ENCODE peak calls at places on chromosomes 2 and 18, in ten cellular contexts. J is pulmonary artery endothelial cell; K is activated CD4-positive, CD25-positive, alpha-beta regulatory T cell treated with anti-CD3 and anti-CD28 coated beads, Interleukin-2, amount 50 U/mL, for 72 hours; B is activated T-cell treated with anti-CD3 and anti-CD28 coated beads for 1 hour; F is COLO829; O is pancreas; M is T-helper 2 cell; G is GM13977; D is activated T-helper 1 cell treated with anti-CD3 and anti-CD28 coated beads, Interleukin-12 subunit alpha, Interleukin-12 subunit beta, Interleukin-2, Interleukin-4 antibody, amounts not matched to agents 30 ng/mL and 10 ng/mL and 1 ng/mL, durations not matched to agents 14 hours and 24 hours and 36 hours; Q is GM03348. P is an unnamed sample.

GRCh38 chr2:29060491-29060890 is 13.8 kb downstream of the PCARE start:
- DNase-seq in J (no peak), K (no peak), B (no peak), F (no peak), O (no peak), M (no peak), G (no peak), D (no peak), Q (no peak), P (no peak)

GRCh38 chr2:208134928-208135586 is 5.4 kb upstream of the CRYGC start:
- DNase-seq in J (no peak), K (no peak), B (no peak), F (peak), O (no peak), M (no peak), G (no peak), D (no peak), Q (no peak), P (no peak)

GRCh38 chr2:81714817-81715216 is 1410.3 kb upstream of the LRRTM1 start:
- DNase-seq in J (no peak), K (no peak), B (no peak), F (no peak), O (no peak), M (no peak), G (no peak), D (no peak), Q (no peak), P (no peak)

GRCh38 chr2:213221962-213222361 is 62.3 kb upstream of the SPAG16 start:
- DNase-seq in J (no peak), K (no peak), B (no peak), F (no peak), O (no peak), M (no peak), G (no peak), D (no peak), Q (no peak), P (no peak)

GRCh38 chr2:168934826-168935225 is 33.7 kb downstream of the G6PC2 start:
- DNase-seq in J (no peak), K (no peak), B (no peak), F (no peak), O (no peak), M (no peak), G (no peak), D (no peak), Q (peak), P (no peak)

GRCh38 chr2:23293063-23293462 is 91.9 kb upstream of the KLHL29 start:
- DNase-seq in J (no peak), K (no peak), B (no peak), F (no peak), O (no peak), M (no peak), G (no peak), D (no peak), Q (peak), P (no peak)

GRCh38 chr2:171798156-171798815 is 95.8 kb downstream of the SLC25A12 start:
- DNase-seq in J (peak), K (no peak), B (no peak), F (peak), O (no peak), M (no peak), G (no peak), D (no peak), Q (peak), P (no peak)

GRCh38 chr2:26977012-26977411 is 6.6 kb downstream of the MAPRE3 start:
- DNase-seq in J (no peak), K (no peak), B (no peak), F (no peak), O (no peak), M (no peak), G (no peak), D (no peak), Q (no peak), P (no peak)

GRCh38 chr18:45588284-45588683 is 27.0 kb upstream of the SLC14A2 start:
- DNase-seq in J (no peak), K (no peak), B (no peak), F (peak), O (no peak), M (no peak), G (no peak), D (no peak), Q (peak), P (no peak)

GRCh38 chr2:209416913-209417312 is 6.9 kb upstream of the MAP2 start:
- DNase-seq in J (no peak), K (no peak), B (no peak), F (no peak), O (no peak), M (no peak), G (no peak), D (no peak), Q (no peak), P (no peak)

GRCh38 chr2:8352300-8352699 is 329.6 kb upstream of the ID2 start:
- DNase-seq in J (no peak), K (no peak), B (no peak), F (no peak), O (no peak), M (no peak), G (no peak), D (no peak), Q (no peak), P (no peak)

GRCh38 chr2:60837123-60837522 is 44.3 kb upstream of the REL start:
- DNase-seq in J (no peak), K (no peak), B (no peak), F (no peak), O (no peak), M (no peak), G (no peak), D (no peak), Q (no peak), P (no peak)

GRCh38 chr2:149595069-149595963 is 7.7 kb upstream of the MMADHC start:
- DNase-seq in J (no peak), K (no peak), B (no peak), F (no peak), O (no peak), M (no peak), G (no peak), D (no peak), Q (peak), P (no peak)

GRCh38 chr2:178783889-178784288 is 23.3 kb downstream of the TTN start:
- DNase-seq in J (no peak), K (no peak), B (no peak), F (no peak), O (no peak), M (no peak), G (no peak), D (no peak), Q (no peak), P (no peak)

GRCh38 chr2:11270891-11271290 is 73.5 kb downstream of the ROCK2 start:
- DNase-seq in J (no peak), K (no peak), B (no peak), F (peak), O (no peak), M (no peak), G (no peak), D (no peak), Q (peak), P (no peak)